ENCODE peak calls at places on chromosomes 12 and 14, in five cellular contexts. J is glutamatergic neuron, M is spleen, C is GM12865, H is GM13977. A is an unnamed sample.

GRCh38 chr12:58310828-58311273 is 369.5 kb downstream of the ATP23 start:
- DNase-seq in H (no peak), J (no peak), C (peak), M (no peak), A (no peak)

GRCh38 chr14:100173353-100173752 is 13.9 kb upstream of the DEGS2 start:
- DNase-seq in H (no peak), J (no peak), M (no peak), C (no peak), A (no peak)

GRCh38 chr12:29547844-29548243 is 50.4 kb upstream of the OVCH1 start:
- DNase-seq in J (no peak), M (no peak), C (no peak), H (no peak), A (no peak)

GRCh38 chr14:37153005-37153404 is 19.4 kb downstream of the SLC25A21 start:
- DNase-seq in J (no peak), H (no peak), C (no peak), M (no peak), A (no peak)

GRCh38 chr12:101695698-101696097 is 1.7 kb upstream of the CHPT1 start:
- DNase-seq in H (no peak), M (no peak), J (no peak), C (no peak), A (no peak)

GRCh38 chr14:52790011-52790755 is 1.2 kb downstream of the GNPNAT1 start:
- DNase-seq in M (no peak), H (peak), C (no peak), J (no peak), A (no peak)

GRCh38 chr12:70043490-70044138 is 199.6 kb upstream of the CNOT2 start:
- DNase-seq in H (no peak), M (no peak), C (no peak), J (no peak), A (no peak)

GRCh38 chr14:29521526-29522137 is 406.0 kb downstream of the PRKD1 start:
- DNase-seq in C (peak), M (no peak), H (no peak), J (peak), A (no peak)

GRCh38 chr12:103716517-103717196 is 124.4 kb downstream of the NT5DC3 start:
- DNase-seq in H (no peak), C (no peak), M (no peak), J (no peak), A (no peak)

GRCh38 chr12:132159555-132160003 is 15.3 kb downstream of the NOC4L start:
- DNase-seq in C (no peak), M (peak), J (peak), H (no peak), A (peak)

GRCh38 chr14:101862711-101863110 is 101.2 kb downstream of the PPP2R5C start:
- DNase-seq in M (no peak), C (no peak), H (no peak), J (no peak), A (no peak)

GRCh38 chr12:122421263-122421814 is 1.1 kb downstream of the CLIP1 start:
- DNase-seq in J (peak), M (peak), C (peak), H (no peak), A (no peak)

GRCh38 chr12:51941011-51941561 is 10.4 kb upstream of the ACVR1B start:
- DNase-seq in M (no peak), C (no peak), H (no peak), J (peak), A (no peak)

GRCh38 chr14:70708717-70709570 is 67.2 kb downstream of the TTC9 start:
- DNase-seq in J (no peak), M (no peak), H (no peak), C (no peak), A (no peak)

GRCh38 chr14:93333631-93334095 is 827 bp upstream of the BTBD7 start:
- DNase-seq in H (no peak), M (no peak), C (no peak), J (no peak), A (no peak)

GRCh38 chr12:42482086-42482819 is 107.3 kb downstream of the PRICKLE1 start:
- DNase-seq in J (no peak), H (no peak), C (no peak), M (no peak), A (no peak)

GRCh38 chr14:75520852-75521251 is 1.4 kb upstream of the BATF start:
- DNase-seq in C (no peak), H (no peak), J (no peak), M (no peak), A (no peak)

GRCh38 chr14:75521415-75522199 is 662 bp upstream of the BATF start:
- DNase-seq in H (no peak), J (no peak), C (peak), M (no peak), A (no peak)

GRCh38 chr14:75519826-75520692 is 2.2 kb upstream of the BATF start:
- DNase-seq in J (no peak), M (no peak), C (no peak), H (no peak), A (no peak)

GRCh38 chr14:75519394-75519793 is 2.9 kb upstream of the BATF start:
- DNase-seq in C (no peak), J (no peak), M (no peak), H (no peak), A (no peak)

GRCh38 chr14:75518625-75519024 is 3.6 kb upstream of the BATF start:
- DNase-seq in C (peak), J (no peak), M (no peak), H (peak), A (no peak)
- TF ChIP-seq CTCF in C (peak), J (peak), M (peak), H (peak), A (peak)

GRCh38 chr14:74324945-74325361 is 22.2 kb upstream of the ABCD4 start:
- DNase-seq in C (peak), H (peak), M (no peak), J (no peak), A (no peak)
- TF ChIP-seq CTCF in C (peak), H (peak), M (peak), J (peak), A (peak)

GRCh38 chr12:18589316-18589715 is 148.5 kb downstream of the PLCZ1 start:
- DNase-seq in C (no peak), J (no peak), M (no peak), H (no peak), A (no peak)
- TF ChIP-seq CTCF in C (no peak), J (no peak), M (no peak), H (no peak), A (peak)

GRCh38 chr12:40622246-40622838 is 69.9 kb upstream of the CNTN1 start:
- DNase-seq in J (peak), M (no peak), C (peak), H (peak), A (no peak)
- TF ChIP-seq CTCF in J (peak), M (peak), C (peak), H (peak), A (peak)

GRCh38 chr12:44313188-44313587 is 477.3 kb downstream of the TMEM117 start:
- DNase-seq in M (no peak), C (no peak), H (no peak), J (no peak), A (no peak)

GRCh38 chr12:44314007-44314500 is 478.2 kb downstream of the TMEM117 start:
- DNase-seq in H (no peak), M (no peak), C (no peak), J (no peak), A (no peak)

GRCh38 chr12:44317651-44318126 is 481.8 kb downstream of the TMEM117 start:
- DNase-seq in C (peak), J (no peak), M (no peak), H (peak), A (no peak)
- TF ChIP-seq CTCF in C (peak), J (peak), M (no peak), H (peak), A (peak)

DNA sequence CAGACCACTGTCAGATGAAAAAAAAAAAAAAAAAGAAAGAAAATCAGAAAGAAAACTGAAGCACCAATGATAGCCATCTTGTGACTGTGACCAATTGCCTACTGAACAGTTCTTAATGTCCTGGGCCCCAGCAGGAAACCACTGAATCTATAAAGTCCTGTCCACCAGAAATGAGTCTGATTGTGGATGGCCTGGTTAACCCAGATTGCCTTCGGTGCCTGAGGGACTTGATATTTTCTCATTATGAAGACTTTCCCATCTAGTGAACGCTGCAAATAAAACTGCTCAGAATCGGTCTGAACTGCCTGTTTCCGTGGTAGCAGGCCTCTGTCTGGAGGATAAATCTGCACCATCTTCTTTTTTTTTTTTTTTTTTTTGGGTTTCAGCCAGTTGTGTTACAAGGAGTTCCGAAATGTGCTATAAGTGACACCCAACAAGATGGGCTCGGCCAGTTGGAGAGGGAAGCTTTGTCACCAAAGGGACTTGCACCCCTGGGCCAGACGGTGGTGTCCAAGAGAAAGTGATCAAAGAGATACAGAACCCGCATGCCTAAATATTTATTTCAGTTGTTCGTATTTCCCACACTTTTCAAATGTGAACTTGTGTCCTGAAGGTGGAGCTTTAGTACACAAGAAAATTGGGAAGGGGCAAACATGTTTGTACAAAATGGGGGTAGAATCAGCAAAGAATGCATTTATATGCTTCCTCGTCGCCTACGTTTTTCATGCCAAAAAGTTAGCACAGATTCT is 3.0 kb upstream of the PLXNC1 start:
- DNase-seq in M (no peak), H (peak), J (no peak), C (no peak), A (no peak)
- TF ChIP-seq CTCF in M (peak), H (peak), J (no peak), C (no peak), A (peak)

DNA sequence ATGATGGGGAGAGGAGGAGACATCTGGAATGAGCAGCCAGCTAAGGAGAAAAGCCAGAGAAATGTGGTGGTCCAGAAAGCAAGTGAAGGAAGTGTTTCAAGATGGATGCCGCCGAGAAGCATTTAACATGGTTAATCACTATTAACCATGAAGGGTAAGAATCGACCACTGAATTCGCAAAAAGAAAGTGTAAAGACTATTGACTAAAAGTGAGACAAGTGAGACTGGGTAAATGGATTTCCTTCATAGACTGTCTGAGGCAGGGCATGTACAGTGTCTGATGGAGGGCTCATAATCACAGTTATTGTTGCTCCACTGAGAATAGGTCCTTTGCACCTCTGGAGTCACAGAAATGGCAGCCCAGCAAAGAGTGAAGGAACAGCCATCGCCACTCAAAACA is 25.3 kb upstream of the CLMN start:
- DNase-seq in H (no peak), C (no peak), J (no peak), M (no peak), A (no peak)
- TF ChIP-seq CTCF in H (no peak), C (no peak), J (no peak), M (no peak), A (no peak)

GRCh38 chr12:32106153-32106516 is 512 bp upstream of the BICD1 start:
- DNase-seq in J (no peak), M (no peak), H (peak), C (no peak), A (no peak)
- TF ChIP-seq CTCF in J (no peak), M (no peak), H (no peak), C (no peak), A (no peak)

GRCh38 chr14:88005978-88006851 is 1.3 kb downstream of the GPR65 start:
- DNase-seq in M (peak), H (peak), C (peak), J (no peak), A (no peak)

GRCh38 chr14:88013750-88014349 is 8.9 kb downstream of the GPR65 start:
- DNase-seq in M (no peak), C (peak), H (no peak), J (peak), A (no peak)

GRCh38 chr14:88005050-88005481 is at the start of gene GPR65:
- DNase-seq in C (peak), M (no peak), H (peak), J (no peak), A (no peak)

GRCh38 chr14:88007608-88008007 is 2.7 kb downstream of the GPR65 start:
- DNase-seq in H (no peak), J (no peak), C (no peak), M (no peak), A (no peak)

GRCh38 chr14:88009486-88009885 is 4.6 kb downstream of the GPR65 start:
- DNase-seq in H (no peak), J (no peak), C (no peak), M (no peak), A (no peak)
- TF ChIP-seq CTCF in H (no peak), J (no peak), C (no peak), M (no peak), A (no peak)

A was measured in RWPE2.